ENCODE peak calls at places on chromosomes 1 and 21, in seven cellular contexts. P, D, K, A, W, Y and I are unnamed samples. For H3K9me3, the result is how much of the 10 kb centered on the place peaks cover.

GRCh38 chr1:231279081-231279480 is 38.1 kb downstream of the GNPAT start:
- DNase-seq in Y (no peak), K (no peak), D (no peak), P (no peak), W (no peak), A (peak), I (no peak)

GRCh38 chr1:913491-914252 is 10.1 kb upstream of the SAMD11 start:
- DNase-seq in W (no peak), K (no peak), A (no peak), P (no peak), D (no peak), Y (no peak), I (peak)

GRCh38 chr1:26991310-26992116 is 2.0 kb upstream of the TRNP1 start:
- DNase-seq in K (no peak), Y (no peak), A (peak), D (no peak), W (no peak), P (no peak), I (no peak)

GRCh38 chr1:81617308-81618027 is 183.3 kb upstream of the ADGRL2 start:
- DNase-seq in D (no peak), P (no peak), W (no peak), A (no peak), K (no peak), Y (no peak), I (no peak)

GRCh38 chr1:193589597-193590040 is 403.2 kb upstream of the B3GALT2 start:
- DNase-seq in Y (no peak), K (no peak), A (peak), D (no peak), P (no peak), W (no peak), I (no peak)

GRCh38 chr1:21162740-21163464 is 13.8 kb downstream of the EIF4G3 start:
- DNase-seq in P (no peak), A (no peak), K (no peak), D (no peak), Y (no peak), W (no peak), I (no peak)

GRCh38 chr1:181483084-181483559 is at the start of gene CACNA1E:
- DNase-seq in D (no peak), W (no peak), K (no peak), Y (no peak), A (no peak), P (no peak), I (no peak)

GRCh38 chr1:55385402-55386018 is 170.3 kb upstream of the USP24 start:
- DNase-seq in Y (no peak), D (no peak), W (no peak), A (no peak), P (no peak), K (no peak), I (no peak)

GRCh38 chr1:176656257-176656995 is 193.5 kb downstream of the PAPPA2 start:
- DNase-seq in A (peak), Y (peak), P (no peak), K (no peak), W (no peak), D (no peak), I (no peak)

GRCh38 chr1:196651637-196652215 is at the start of gene CFH:
- DNase-seq in P (no peak), Y (peak), D (no peak), W (no peak), A (peak), K (no peak), I (no peak)

GRCh38 chr1:89918127-89918793 is 76.7 kb upstream of the ZNF326 start:
- DNase-seq in P (no peak), D (no peak), W (no peak), K (no peak), A (no peak), Y (no peak), I (no peak)

GRCh38 chr1:5269901-5270300 is 615.5 kb downstream of the AJAP1 start:
- DNase-seq in W (no peak), A (no peak), Y (no peak), K (no peak), P (no peak), D (no peak), I (no peak)

GRCh38 chr1:162753001-162753658 is 37.4 kb upstream of the HSD17B7 start:
- DNase-seq in P (no peak), Y (no peak), A (no peak), W (peak), K (no peak), D (no peak), I (no peak)

GRCh38 chr21:41726970-41727783 is 39.7 kb downstream of the RIPK4 start:
- DNase-seq in Y (peak), K (no peak), A (peak), W (peak), P (no peak), D (no peak), I (peak)

GRCh38 chr1:202145325-202146140 is 996 bp upstream of the ARL8A start:
- DNase-seq in D (no peak), K (no peak), Y (no peak), P (no peak), A (no peak), W (no peak), I (no peak)

GRCh38 chr1:210262167-210262896 is 29.7 kb downstream of the SERTAD4 start:
- DNase-seq in W (no peak), D (no peak), Y (peak), K (no peak), A (peak), P (peak), I (peak)

GRCh38 chr1:7224644-7225043 is 439.4 kb downstream of the CAMTA1 start:
- DNase-seq in Y (no peak), W (no peak), K (no peak), D (peak), P (no peak), A (peak), I (no peak)

GRCh38 chr1:232062967-232063366 is 436.4 kb downstream of the DISC1 start:
- DNase-seq in D (no peak), W (no peak), K (no peak), Y (no peak), A (no peak), P (no peak), I (no peak)

GRCh38 chr21:28229811-28230210 is 762.9 kb downstream of the LTN1 start:
- DNase-seq in A (peak), D (no peak), W (no peak), Y (no peak), K (no peak), P (no peak), I (no peak)

GRCh38 chr1:211938473-211939080 is 96.8 kb downstream of the INTS7 start:
- DNase-seq in Y (no peak), K (no peak), P (no peak), W (no peak), A (no peak), D (no peak), I (no peak)

GRCh38 chr1:17773626-17774326 is 18.6 kb downstream of the ACTL8 start:
- DNase-seq in P (no peak), W (no peak), A (no peak), Y (no peak), K (no peak), D (no peak), I (no peak)

GRCh38 chr1:47710075-47711071 is 272.5 kb downstream of the FOXD2 start:
- DNase-seq in P (peak), Y (peak), W (no peak), A (peak), D (peak), K (peak), I (peak)

GRCh38 chr1:59353453-59353852 is 56.6 kb downstream of the FGGY start:
- DNase-seq in K (no peak), D (no peak), Y (no peak), W (no peak), P (no peak), A (no peak), I (no peak)

GRCh38 chr1:36829066-36829465 is 205.2 kb downstream of the GRIK3 start:
- DNase-seq in D (no peak), Y (no peak), K (no peak), A (no peak), P (no peak), W (no peak), I (no peak)

GRCh38 chr1:210189426-210189825 is 43.2 kb upstream of the SERTAD4 start:
- DNase-seq in D (no peak), K (no peak), P (no peak), Y (no peak), A (no peak), W (no peak), I (no peak)

GRCh38 chr1:115189814-115190541 is 100.7 kb upstream of the TSPAN2 start:
- DNase-seq in K (no peak), P (no peak), D (no peak), A (peak), W (no peak), Y (peak), I (no peak)

GRCh38 chr1:67831850-67832513 is 1.3 kb downstream of the GNG12 start:
- DNase-seq in D (no peak), P (peak), K (no peak), W (peak), Y (peak), A (peak), I (peak)

GRCh38 chr1:81021134-81021533 is 779.6 kb upstream of the ADGRL2 start:
- DNase-seq in D (no peak), Y (no peak), A (no peak), K (no peak), W (no peak), P (no peak), I (no peak)

GRCh38 chr1:183231545-183231944 is 45.5 kb downstream of the LAMC2 start:
- DNase-seq in P (no peak), Y (no peak), D (no peak), A (no peak), K (no peak), W (no peak), I (no peak)

GRCh38 chr1:47631596-47631995 is 193.8 kb downstream of the FOXD2 start:
- DNase-seq in P (no peak), W (no peak), K (no peak), Y (no peak), D (no peak), A (no peak), I (no peak)

GRCh38 chr21:45026833-45027232 is 47.5 kb upstream of the ADARB1 start:
- DNase-seq in W (no peak), K (no peak), Y (no peak), D (no peak), A (no peak), P (no peak), I (peak)

GRCh38 chr1:27137544-27138075 is 17.3 kb downstream of the SLC9A1 start:
- DNase-seq in Y (no peak), W (peak), A (no peak), K (no peak), D (peak), P (no peak), I (no peak)

GRCh38 chr1:76901158-76901767 is 34.0 kb downstream of the ST6GALNAC5 start:
- DNase-seq in P (peak), W (no peak), Y (peak), D (no peak), A (peak), K (no peak), I (no peak)

GRCh38 chr1:202106340-202107284 is 16.1 kb upstream of the GPR37L1 start:
- DNase-seq in W (no peak), Y (no peak), P (no peak), A (peak), K (no peak), D (no peak), I (no peak)

GRCh38 chr1:159877695-159878444 is 15.4 kb upstream of the VSIG8 start:
- DNase-seq in K (no peak), Y (no peak), P (no peak), D (no peak), A (no peak), W (no peak), I (no peak)

GRCh38 chr1:86616433-86616832 is 69.6 kb downstream of the CLCA4 start:
- DNase-seq in Y (no peak), K (no peak), A (no peak), P (no peak), W (no peak), D (no peak), I (no peak)

GRCh38 chr21:38716088-38716487 is 89.6 kb upstream of the ETS2 start:
- DNase-seq in P (no peak), Y (no peak), A (no peak), W (no peak), D (no peak), K (no peak), I (no peak)

GRCh38 chr1:180291004-180291403 is 60.9 kb downstream of the LHX4 start:
- DNase-seq in D (no peak), Y (no peak), K (no peak), P (no peak), W (no peak), A (peak), I (no peak)

GRCh38 chr1:44407430-44408180 is 2.5 kb downstream of the RNF220 start:
- DNase-seq in K (no peak), D (no peak), Y (no peak), A (no peak), P (no peak), W (no peak), I (peak)
- H3K4me3 ChIP-seq in K (peak), D (no peak), Y (no peak), A (no peak), P (no peak), W (peak), I (no peak)

DNA sequence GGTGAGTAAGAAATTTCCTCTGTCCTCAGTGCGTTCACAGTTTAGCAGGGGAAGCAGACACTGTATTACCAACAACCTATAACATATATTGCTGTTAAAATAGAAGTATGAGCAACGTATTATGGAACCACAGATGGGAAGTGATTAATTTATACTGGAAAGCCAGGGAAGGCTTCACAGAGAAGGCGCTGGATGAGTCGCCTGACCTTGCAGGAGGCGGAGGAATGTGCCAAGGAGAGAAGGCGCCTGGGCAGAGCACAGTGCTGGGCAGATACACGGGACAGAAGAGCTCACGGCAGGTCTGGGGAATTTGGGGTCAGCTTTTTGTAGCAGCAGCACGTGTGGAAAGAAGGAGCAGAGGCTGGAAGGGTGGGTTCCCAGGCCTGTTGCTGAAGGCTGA is 116.3 kb downstream of the DHRS3 start:
- DNase-seq in W (no peak), P (no peak), A (peak), D (no peak), K (no peak), Y (no peak), I (no peak)
- H3K9me3 ChIP-seq in W (under half), P (under half), A (under half), D (under half), K (under half), Y (under half), I (under half)

GRCh38 chr1:98054367-98054701 is 133.5 kb upstream of the DPYD start:
- DNase-seq in W (no peak), K (no peak), A (no peak), Y (no peak), P (no peak), D (no peak), I (no peak)
- H3K4me3 ChIP-seq in W (peak), K (peak), A (peak), Y (peak), P (no peak), D (no peak), I (no peak)

GRCh38 chr1:204017032-204017431 is 55.9 kb upstream of the SOX13 start:
- DNase-seq in A (no peak), D (no peak), K (no peak), P (no peak), W (no peak), Y (no peak), I (no peak)
- H3K9me3 ChIP-seq in A (under half), D (under half), K (under half), P (under half), W (under half), Y (under half), I (under half)

DNA sequence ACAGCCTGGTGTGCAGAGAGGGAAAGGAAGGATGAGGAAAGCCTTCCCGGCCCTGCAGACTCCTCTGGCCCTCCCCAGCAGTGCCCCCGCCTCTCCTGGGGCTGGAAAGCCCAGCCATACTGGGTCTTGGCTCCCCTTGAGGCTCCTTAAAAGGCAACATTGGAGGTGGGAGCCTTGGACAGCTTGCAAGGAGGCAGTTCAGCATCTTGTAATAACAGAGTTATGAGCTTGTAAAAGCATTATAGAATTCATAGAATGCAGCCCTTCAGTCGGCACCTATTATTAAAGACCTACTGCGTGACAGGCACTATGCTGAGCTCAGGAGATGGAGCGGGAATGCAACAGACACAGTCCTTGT is 4.2 kb downstream of the TINAGL1 start:
- DNase-seq in Y (no peak), W (no peak), A (no peak), D (peak), P (no peak), K (no peak), I (peak)
- H3K4me3 ChIP-seq in Y (no peak), W (peak), A (no peak), D (no peak), P (peak), K (no peak), I (peak)

DNA sequence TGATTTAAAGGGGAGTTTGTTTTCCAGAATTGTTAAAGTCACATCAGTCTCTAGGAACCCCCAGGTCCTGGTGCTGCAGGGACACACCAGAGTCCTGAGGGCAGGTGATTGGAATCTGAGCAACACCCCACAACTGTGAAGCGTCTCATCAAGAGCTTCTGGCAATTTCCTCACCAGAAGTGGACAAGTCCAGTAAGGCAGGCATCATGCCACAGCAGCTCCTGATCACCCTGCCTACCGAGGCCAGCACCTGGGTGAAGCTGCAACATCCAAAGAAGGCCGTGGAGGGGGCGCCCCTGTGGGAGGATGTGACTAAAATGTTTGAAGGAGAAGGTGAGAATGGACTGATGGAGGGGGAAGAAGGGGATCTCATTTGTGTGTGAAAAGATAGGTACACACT is 2.1 kb downstream of the ZFP69 start:
- DNase-seq in D (no peak), A (no peak), W (no peak), Y (no peak), P (no peak), K (no peak), I (no peak)
- H3K9me3 ChIP-seq in D (under half), A (under half), W (under half), Y (under half), P (under half), K (under half), I (under half)

GRCh38 chr1:3070304-3070653 is 1.3 kb downstream of the PRDM16 start:
- DNase-seq in K (no peak), W (no peak), Y (no peak), A (no peak), P (no peak), D (no peak), I (no peak)
- H3K4me3 ChIP-seq in K (peak), W (peak), Y (peak), A (peak), P (peak), D (no peak), I (peak)

GRCh38 chr21:9756677-9757076 is 764.7 kb upstream of the TPTE start:
- DNase-seq in A (no peak), D (no peak), W (no peak), P (no peak), K (no peak), Y (no peak), I (no peak)

GRCh38 chr21:9758888-9759287 is 762.5 kb upstream of the TPTE start:
- DNase-seq in P (no peak), A (no peak), K (no peak), D (no peak), W (no peak), Y (no peak), I (no peak)

GRCh38 chr21:9760398-9761074 is 760.8 kb upstream of the TPTE start:
- DNase-seq in D (no peak), A (no peak), Y (no peak), W (no peak), K (no peak), P (no peak), I (no peak)

GRCh38 chr21:9759972-9760371 is 761.4 kb upstream of the TPTE start:
- DNase-seq in D (no peak), W (no peak), Y (no peak), P (no peak), A (no peak), K (no peak), I (no peak)

DNA sequence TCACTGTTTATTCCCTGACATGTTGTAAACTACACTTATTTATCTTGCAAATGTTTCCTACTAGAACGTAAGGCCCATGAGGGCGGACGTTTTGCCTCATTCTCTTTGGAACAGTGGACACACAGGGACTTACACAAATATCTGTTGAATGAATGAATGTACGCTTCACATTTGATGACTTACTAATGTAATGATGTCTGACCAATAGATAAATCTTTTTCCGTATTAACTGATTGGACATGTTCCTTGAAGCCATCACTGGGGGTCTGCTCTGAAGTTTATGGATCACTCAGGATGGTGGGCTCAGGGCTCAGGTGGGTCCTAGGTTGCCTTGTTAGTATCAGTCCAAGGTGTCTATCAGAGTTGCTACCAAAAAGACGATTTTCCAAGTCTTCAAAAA is 763.2 kb upstream of the TPTE start:
- DNase-seq in P (no peak), Y (no peak), A (no peak), D (no peak), W (no peak), K (no peak), I (no peak)
- H3K9me3 ChIP-seq in P (under half), Y (under half), A (half or more), D (under half), W (under half), K (under half), I (under half)

DNA sequence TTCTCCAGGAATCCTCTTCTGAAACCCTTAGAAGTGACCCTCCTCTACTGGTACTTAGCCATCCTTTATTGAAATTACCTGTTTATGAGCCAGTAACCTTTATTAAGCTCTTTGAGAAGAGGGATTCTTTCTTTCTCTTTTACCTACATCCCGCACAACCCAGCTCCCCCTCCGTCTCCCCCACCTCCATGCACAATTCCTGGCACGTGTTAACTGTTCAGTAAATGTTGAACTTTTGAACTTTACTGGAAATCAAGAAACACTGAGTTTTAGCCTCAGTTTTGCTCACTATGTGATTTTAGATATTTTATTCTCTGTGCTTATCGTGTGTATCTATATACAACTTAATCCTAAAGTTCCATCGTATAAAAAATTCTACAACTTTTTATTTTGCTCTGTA is 1.8 kb downstream of the TMED5 start:
- DNase-seq in K (no peak), D (no peak), Y (no peak), A (no peak), W (no peak), P (no peak), I (peak)
- H3K4me3 ChIP-seq in K (peak), D (peak), Y (peak), A (peak), W (peak), P (peak), I (peak)

DNA sequence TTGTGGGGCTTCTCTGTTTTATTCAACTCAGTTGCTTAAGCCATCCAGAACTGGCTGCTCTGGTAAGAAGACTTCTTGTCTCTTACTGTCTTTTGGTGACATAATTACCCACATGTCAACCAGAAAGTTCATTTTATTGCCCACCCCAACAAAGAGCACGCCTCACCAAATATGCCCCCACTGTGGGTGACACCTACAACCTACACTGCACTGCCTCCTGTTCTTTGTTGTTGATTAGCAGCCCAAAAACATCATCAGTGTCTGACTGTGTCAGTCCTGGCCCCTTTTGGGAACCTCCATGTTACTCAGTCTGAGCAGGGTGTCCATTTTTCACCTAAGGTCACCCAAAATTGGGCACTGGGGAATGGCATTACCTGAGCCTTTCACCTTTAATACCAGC is 49.3 kb downstream of the ZNF678 start:
- DNase-seq in Y (no peak), A (no peak), P (no peak), K (no peak), D (no peak), W (no peak), I (no peak)
- H3K9me3 ChIP-seq in Y (under half), A (under half), P (under half), K (under half), D (under half), W (under half), I (under half)